ENCODE peak calls at places on chromosomes 1 and 21, in ten cellular contexts. I is ovary, Q is OCI-LY7, B is HCT116, O is heart left ventricle, S is hepatocyte, C is AG04450, Y is lower lobe of right lung, V is mesenchymal stem cell, E is right lobe of liver. Z is an unnamed sample.

GRCh38 chr1:108811611-108812010 is 45.3 kb downstream of the AKNAD1 start:
- DNase-seq in I (no peak), Q (no peak), B (no peak), O (no peak), S (no peak), C (no peak), Y (no peak), V (no peak), E (no peak), Z (no peak)

GRCh38 chr1:162946701-162947100 is 85.7 kb upstream of the CCDC190 start:
- DNase-seq in I (no peak), Q (no peak), B (no peak), O (no peak), S (no peak), C (no peak), Y (no peak), V (no peak), E (no peak), Z (no peak)

GRCh38 chr1:1677718-1678580 is 14.6 kb downstream of the SLC35E2B start:
- DNase-seq in I (peak; percentile 15), Q (peak; percentile 90), B (no peak), O (peak; percentile 59), S (peak; percentile 8), C (no peak), Y (peak; percentile 37), V (no peak), E (peak; percentile 59), Z (peak; percentile 58)

GRCh38 chr1:154961207-154961496 is 430 bp downstream of the PYGO2 start:
- DNase-seq in I (no peak), Q (no peak), B (no peak), O (no peak), S (no peak), C (no peak), Y (no peak), V (no peak), E (no peak), Z (no peak)

GRCh38 chr1:230090194-230090711 is 23.2 kb downstream of the GALNT2 start:
- DNase-seq in I (no peak), Q (no peak), B (no peak), O (no peak), S (peak; percentile 16), C (no peak), Y (no peak), V (peak; percentile 96), E (no peak), Z (no peak)

GRCh38 chr1:64004451-64004850 is 199.0 kb upstream of the UBE2U start:
- DNase-seq in I (no peak), Q (no peak), B (no peak), O (no peak), S (no peak), C (no peak), Y (no peak), V (no peak), E (no peak), Z (no peak)

GRCh38 chr21:44596068-44596725 is 3.9 kb upstream of the KRTAP10-6 start:
- DNase-seq in I (no peak), Q (no peak), B (no peak), O (no peak), S (no peak), C (no peak), Y (no peak), V (no peak), E (no peak), Z (no peak)

GRCh38 chr1:21165076-21165475 is 11.6 kb downstream of the EIF4G3 start:
- DNase-seq in I (no peak), Q (no peak), B (no peak), O (no peak), S (no peak), C (no peak), Y (no peak), V (no peak), E (no peak), Z (no peak)

GRCh38 chr1:152959801-152960451 is 10.5 kb upstream of the SPRR4 start:
- DNase-seq in I (no peak), Q (no peak), B (no peak), O (no peak), S (no peak), C (no peak), Y (no peak), V (no peak), E (no peak), Z (no peak)

GRCh38 chr1:89566761-89567174 is 42.1 kb downstream of the LRRC8B start:
- DNase-seq in I (peak; percentile 53), Q (no peak), B (no peak), O (peak; percentile 67), S (peak; percentile 26), C (no peak), Y (peak; percentile 66), V (peak; percentile 62), E (peak; percentile 85), Z (peak; percentile 17)

GRCh38 chr1:117683571-117684285 is 77.9 kb downstream of the TENT5C start:
- DNase-seq in I (no peak), Q (peak; percentile 73), B (no peak), O (no peak), S (no peak), C (no peak), Y (no peak), V (peak; percentile 70), E (no peak), Z (no peak)

GRCh38 chr1:117679868-117680267 is 74.0 kb downstream of the TENT5C start:
- DNase-seq in I (no peak), Q (no peak), B (no peak), O (no peak), S (no peak), C (no peak), Y (no peak), V (no peak), E (no peak), Z (no peak)

GRCh38 chr1:117681093-117681950 is 75.5 kb downstream of the TENT5C start:
- DNase-seq in I (no peak), Q (no peak), B (no peak), O (no peak), S (no peak), C (no peak), Y (no peak), V (no peak), E (no peak), Z (peak; percentile 60)

GRCh38 chr1:117680316-117681002 is 74.6 kb downstream of the TENT5C start:
- DNase-seq in I (no peak), Q (no peak), B (no peak), O (no peak), S (no peak), C (no peak), Y (no peak), V (no peak), E (no peak), Z (no peak)

GRCh38 chr1:117682372-117682771 is 76.5 kb downstream of the TENT5C start:
- DNase-seq in I (no peak), Q (no peak), B (no peak), O (peak; percentile 48), S (no peak), C (no peak), Y (no peak), V (no peak), E (no peak), Z (no peak)
- H3K4me3 ChIP-seq in I (no peak overlapping the region), Q (no peak overlapping the region), B (no peak overlapping the region), O (no peak overlapping the region), S (no peak overlapping the region), C (no peak overlapping the region), Y (no peak overlapping the region), V (no peak overlapping the region), E (no peak overlapping the region), Z (no peak overlapping the region)

GRCh38 chr1:192737311-192737710 is 71.5 kb upstream of the RGS2 start:
- DNase-seq in I (no peak), Q (no peak), B (no peak), O (no peak), S (peak; percentile 9), C (no peak), Y (no peak), V (peak; percentile 45), E (no peak), Z (no peak)

GRCh38 chr1:192735298-192735697 is 73.5 kb upstream of the RGS2 start:
- DNase-seq in I (no peak), Q (no peak), B (no peak), O (no peak), S (no peak), C (no peak), Y (no peak), V (no peak), E (no peak), Z (no peak)

GRCh38 chr1:192739476-192740184 is 69.2 kb upstream of the RGS2 start:
- DNase-seq in I (no peak), Q (no peak), B (no peak), O (no peak), S (no peak), C (no peak), Y (no peak), V (no peak), E (no peak), Z (no peak)

GRCh38 chr1:192741095-192741494 is 67.7 kb upstream of the RGS2 start:
- DNase-seq in I (no peak), Q (no peak), B (no peak), O (no peak), S (no peak), C (no peak), Y (no peak), V (no peak), E (no peak), Z (no peak)

GRCh38 chr1:192740214-192740613 is 68.6 kb upstream of the RGS2 start:
- DNase-seq in I (no peak), Q (no peak), B (no peak), O (no peak), S (no peak), C (no peak), Y (no peak), V (no peak), E (no peak), Z (no peak)
- H3K4me3 ChIP-seq in I (no peak overlapping the region), Q (no peak overlapping the region), B (no peak overlapping the region), O (no peak overlapping the region), S (no peak overlapping the region), C (no peak overlapping the region), Y (no peak overlapping the region), V (no peak overlapping the region), E (no peak overlapping the region), Z (no peak overlapping the region)

GRCh38 chr1:148328884-148329283 is 154.2 kb downstream of the PPIAL4G start:
- DNase-seq in I (no peak), Q (no peak), B (no peak), O (no peak), S (no peak), C (no peak), Y (no peak), V (no peak), E (no peak), Z (no peak)
- H3K4me3 ChIP-seq in I (no peak overlapping the region), Q (no peak overlapping the region), B (no peak overlapping the region), O (no peak overlapping the region), S (no peak overlapping the region), C (no peak overlapping the region), Y (no peak overlapping the region), V (peak overlapping the region; percentile 51), E (no peak overlapping the region), Z (no peak overlapping the region)

DNA sequence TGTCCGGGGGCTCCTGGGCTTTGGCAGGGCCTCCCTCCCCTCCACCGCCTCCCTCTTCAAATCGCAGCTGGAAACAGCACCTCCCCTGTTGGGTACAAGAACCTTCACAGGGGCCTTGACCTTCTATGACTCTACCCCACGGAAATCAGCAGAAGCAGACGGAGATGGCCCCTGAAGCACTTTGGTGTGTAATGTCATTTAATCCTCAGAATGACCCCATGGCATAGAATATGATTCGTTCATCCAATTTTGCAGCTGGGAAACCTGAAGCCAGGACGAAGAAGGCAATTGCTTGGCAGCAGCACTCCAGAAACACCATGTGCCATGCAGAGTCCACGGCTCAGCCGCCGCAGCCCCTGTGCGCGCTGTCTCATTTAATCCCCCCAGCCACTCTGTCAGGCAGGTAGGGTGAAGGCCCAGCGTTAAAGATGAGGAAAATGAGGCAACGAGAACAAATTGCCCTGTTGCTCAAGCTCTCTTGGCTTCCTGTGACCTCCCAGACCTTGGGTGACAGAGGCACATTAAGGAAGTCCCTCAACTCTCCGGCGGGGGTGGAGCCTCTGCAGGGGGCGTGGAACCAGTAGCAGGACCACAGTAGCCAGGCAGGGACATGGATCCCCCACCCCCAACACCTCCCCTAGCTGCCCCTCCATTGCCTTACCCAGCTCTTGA is 25.8 kb upstream of the LAPTM5 start:
- DNase-seq in I (no peak), Q (no peak), B (no peak), O (no peak), S (no peak), C (no peak), Y (peak; percentile 84), V (no peak), E (peak; percentile 79), Z (no peak)
- H3K4me3 ChIP-seq in I (no peak overlapping the region), Q (no peak overlapping the region), B (no peak overlapping the region), O (no peak overlapping the region), S (no peak overlapping the region), C (no peak overlapping the region), Y (no peak overlapping the region), V (no peak overlapping the region), E (no peak overlapping the region), Z (no peak overlapping the region)

Z was measured in H7.